ENCODE peak calls at places on chromosomes 13 and 19, in nine cellular contexts. P is B cell; B is Calu3; Z is H54; K is stimulated activated CD8-positive, alpha-beta memory T cell treated with anti-CD3 and anti-CD28 coated beads, Interleukin-2, amount 100 ng/mL, for 48 hours; T is iris pigment epithelial cell; Y is ACHN; I is frontal cortex; F is NCI-H2029. C is an unnamed sample.

GRCh38 chr13:44032801-44033200 is 153.1 kb downstream of the LACC1 start:
- DNase-seq in B (no peak), T (no peak), K (no peak), I (no peak), Y (no peak), P (no peak), F (no peak), Z (no peak), C (no peak)

GRCh38 chr19:4449022-4449825 is 8.4 kb downstream of the UBXN6 start:
- DNase-seq in P (peak; percentile 23), I (peak; percentile 70), T (no peak), F (no peak), K (no peak), Z (no peak), Y (no peak), B (no peak), C (no peak)

GRCh38 chr19:28420731-28421550 is 792.0 kb downstream of the UQCRFS1 start:
- DNase-seq in F (no peak), Y (no peak), P (no peak), K (no peak), Z (no peak), I (no peak), T (no peak), B (no peak), C (peak; percentile 56)

GRCh38 chr13:45333973-45334922 is 6.7 kb downstream of the TPT1 start:
- DNase-seq in P (no peak), Z (no peak), F (no peak), K (no peak), I (no peak), Y (no peak), B (no peak), T (peak; percentile 63), C (peak; percentile 85)

GRCh38 chr19:58128041-58128685 is 22.4 kb downstream of the ZNF329 start:
- DNase-seq in Y (no peak), I (no peak), P (no peak), T (no peak), F (no peak), K (no peak), Z (no peak), B (no peak), C (no peak)

GRCh38 chr13:66359910-66360552 is 870.1 kb downstream of the PCDH9 start:
- DNase-seq in F (no peak), T (no peak), P (no peak), Y (no peak), K (no peak), B (no peak), Z (no peak), I (no peak), C (peak; percentile 5)

GRCh38 chr13:113533441-113533840 is 42.9 kb upstream of the DCUN1D2 start:
- DNase-seq in Y (no peak), I (no peak), K (no peak), Z (no peak), B (no peak), P (no peak), F (no peak), T (no peak), C (no peak)

GRCh38 chr13:29923554-29924481 is 73.4 kb upstream of the UBL3 start:
- DNase-seq in B (peak; percentile 89), Y (peak; percentile 92), I (no peak), T (peak; percentile 96), K (peak; percentile 58), F (peak; percentile 80), Z (peak; percentile 58), P (peak; percentile 69), C (peak; percentile 98)

GRCh38 chr19:45779231-45780145 is 2.8 kb downstream of the DMPK start:
- DNase-seq in T (peak; percentile 64), K (peak; percentile 97), F (peak; percentile 90), P (peak; percentile 90), Y (peak; percentile 44), Z (no peak), I (peak; percentile 70), B (peak; percentile 41), C (no peak)

GRCh38 chr13:76425930-76426329 is 460.3 kb downstream of the KCTD12 start:
- DNase-seq in Y (no peak), P (no peak), K (no peak), F (no peak), T (peak; percentile 97), B (no peak), I (no peak), Z (no peak), C (peak; percentile 57)

GRCh38 chr13:86870388-86870966 is 800.7 kb upstream of the SLITRK5 start:
- DNase-seq in B (peak; percentile 0), Z (no peak), F (no peak), K (no peak), P (no peak), T (peak; percentile 12), I (no peak), Y (peak; percentile 28), C (peak; percentile 17)

GRCh38 chr19:13118424-13119193 is 545 bp downstream of the NACC1 start:
- DNase-seq in T (peak; percentile 55), K (peak; percentile 45), Y (peak; percentile 43), B (peak; percentile 56), F (peak; percentile 61), Z (no peak), P (peak; percentile 60), I (no peak), C (no peak)

GRCh38 chr19:1261512-1261862 is 7.6 kb upstream of the CIRBP start:
- DNase-seq in K (no peak), T (no peak), F (no peak), Y (no peak), B (no peak), Z (no peak), P (peak; percentile 73), I (no peak), C (peak; percentile 38)

GRCh38 chr19:4499855-4500254 is 18.4 kb downstream of the PLIN4 start:
- DNase-seq in I (no peak), Y (no peak), T (no peak), K (no peak), P (no peak), F (no peak), Z (no peak), B (no peak), C (no peak)

GRCh38 chr13:41428155-41428554 is 29.2 kb upstream of the RGCC start:
- DNase-seq in Z (no peak), F (no peak), T (no peak), P (peak; percentile 37), B (no peak), K (peak; percentile 30), I (peak; percentile 36), Y (no peak), C (no peak)

GRCh38 chr19:42433503-42434260 is 6.5 kb upstream of the LIPE start:
- DNase-seq in K (peak; percentile 46), I (no peak), Y (peak; percentile 55), P (peak; percentile 36), F (peak; percentile 40), B (peak; percentile 88), T (peak; percentile 53), Z (peak; percentile 60), C (peak; percentile 32)

GRCh38 chr13:26509491-26509890 is 48.0 kb upstream of the WASF3 start:
- DNase-seq in F (no peak), P (no peak), T (no peak), Y (no peak), K (no peak), Z (no peak), I (no peak), B (no peak), C (no peak)

GRCh38 chr19:46211201-46211881 is 18.2 kb upstream of the IGFL1 start:
- DNase-seq in B (peak; percentile 77), I (no peak), Y (peak; percentile 58), Z (no peak), F (no peak), P (no peak), T (peak; percentile 20), K (no peak), C (peak; percentile 26)

GRCh38 chr13:98214707-98215106 is 37.6 kb upstream of the RNF113B start:
- DNase-seq in I (no peak), T (peak; percentile 26), Z (no peak), P (no peak), B (peak; percentile 41), Y (no peak), F (peak; percentile 27), K (no peak), C (no peak)

GRCh38 chr13:25753976-25754375 is 297.8 kb downstream of the SHISA2 start:
- DNase-seq in Y (no peak), B (no peak), P (no peak), Z (no peak), I (no peak), T (no peak), F (no peak), K (no peak), C (no peak)

GRCh38 chr13:100439247-100439955 is 149.2 kb downstream of the GGACT start:
- DNase-seq in K (no peak), P (no peak), F (no peak), T (no peak), B (no peak), Y (no peak), I (no peak), Z (no peak), C (no peak)

GRCh38 chr19:42074513-42075363 is 1.2 kb upstream of the ZNF574 start:
- DNase-seq in Y (peak; percentile 29), T (peak; percentile 13), Z (no peak), P (no peak), K (no peak), I (no peak), B (peak; percentile 54), F (no peak), C (no peak)

GRCh38 chr19:18232540-18233223 is 6.4 kb upstream of the PDE4C start:
- DNase-seq in T (no peak), K (no peak), Y (no peak), Z (no peak), I (no peak), F (peak; percentile 25), P (no peak), B (peak; percentile 30), C (no peak)

GRCh38 chr19:18611327-18612050 is 1.2 kb upstream of the TMEM59L start:
- DNase-seq in T (no peak), I (no peak), B (no peak), P (peak; percentile 85), Y (no peak), Z (no peak), F (no peak), K (no peak), C (no peak)

GRCh38 chr19:33100894-33101644 is 20.1 kb downstream of the GPATCH1 start:
- DNase-seq in B (peak; percentile 84), F (no peak), Y (no peak), Z (no peak), K (no peak), P (no peak), T (no peak), I (no peak), C (no peak)

GRCh38 chr19:5134683-5135082 is 165.8 kb downstream of the KDM4B start:
- DNase-seq in Y (no peak), Z (no peak), T (no peak), B (no peak), K (no peak), P (no peak), I (no peak), F (no peak), C (no peak)

GRCh38 chr19:2962018-2962670 is 15.2 kb upstream of the TLE6 start:
- DNase-seq in I (peak; percentile 77), P (peak; percentile 67), B (peak; percentile 59), Y (peak; percentile 83), F (peak; percentile 66), K (no peak), T (peak; percentile 46), Z (no peak), C (peak; percentile 27)

GRCh38 chr19:54905908-54906511 is at the start of gene NCR1:
- DNase-seq in P (no peak), B (no peak), Y (no peak), I (no peak), F (no peak), Z (no peak), T (no peak), K (peak; percentile 5), C (no peak)

GRCh38 chr13:79307866-79308298 is 98.2 kb downstream of the RBM26 start:
- DNase-seq in I (no peak), Z (no peak), T (peak; percentile 70), B (no peak), Y (no peak), K (peak; percentile 3), P (no peak), F (no peak), C (peak; percentile 9)

GRCh38 chr13:109180905-109181425 is 551.6 kb downstream of the MYO16 start:
- DNase-seq in P (no peak), Z (peak; percentile 44), F (no peak), K (no peak), Y (no peak), I (no peak), B (no peak), T (peak; percentile 98), C (peak; percentile 86)

GRCh38 chr19:42290523-42291436 is 11.2 kb upstream of the PRR19 start:
- DNase-seq in P (peak; percentile 87), Y (peak; percentile 34), K (peak; percentile 51), T (no peak), Z (no peak), F (no peak), B (peak; percentile 83), I (no peak), C (peak; percentile 44)